ENCODE peak calls at places on chromosomes 13 and 19, in five cellular contexts. One of them, this sample, is unnamed. For H3K36me3, the result is how much of the 10 kb centered on the place peaks cover.

GRCh38 chr19:33397536-33398360 is 24.2 kb downstream of the CEBPG start:
- DNase-seq in aorta: peak
- DNase-seq in HCT116: no peak
- DNase-seq in GM23248: no peak
- DNase-seq in tibial nerve: no peak
- DNase-seq in this sample: no peak

GRCh38 chr19:37905936-37906867 is at the start of gene WDR87:
- DNase-seq in aorta: peak
- DNase-seq in HCT116: no peak
- DNase-seq in GM23248: peak
- DNase-seq in tibial nerve: no peak
- DNase-seq in this sample: peak

GRCh38 chr19:39475748-39476147 is 4.9 kb upstream of the TIMM50 start:
- DNase-seq in aorta: no peak
- DNase-seq in HCT116: no peak
- DNase-seq in GM23248: no peak
- DNase-seq in tibial nerve: no peak
- DNase-seq in this sample: no peak

GRCh38 chr13:102240110-102240509 is 161.7 kb downstream of the FGF14 start:
- DNase-seq in aorta: no peak
- DNase-seq in HCT116: no peak
- DNase-seq in GM23248: no peak
- DNase-seq in tibial nerve: no peak
- DNase-seq in this sample: no peak

GRCh38 chr19:31054430-31054829 is 294.8 kb downstream of the TSHZ3 start:
- DNase-seq in aorta: peak
- DNase-seq in HCT116: no peak
- DNase-seq in GM23248: peak
- DNase-seq in tibial nerve: no peak
- DNase-seq in this sample: peak

GRCh38 chr13:21898990-21899389 is 228.1 kb downstream of the FGF9 start:
- DNase-seq in aorta: no peak
- DNase-seq in HCT116: no peak
- DNase-seq in GM23248: no peak
- DNase-seq in tibial nerve: no peak
- DNase-seq in this sample: no peak

GRCh38 chr19:54183431-54183830 is 5.9 kb downstream of the MBOAT7 start:
- DNase-seq in aorta: no peak
- DNase-seq in HCT116: no peak
- DNase-seq in GM23248: no peak
- DNase-seq in tibial nerve: no peak
- DNase-seq in this sample: no peak

GRCh38 chr19:41420101-41420880 is 6.9 kb downstream of the B3GNT8 start:
- DNase-seq in aorta: no peak
- DNase-seq in HCT116: no peak
- DNase-seq in GM23248: no peak
- DNase-seq in tibial nerve: no peak
- DNase-seq in this sample: no peak

GRCh38 chr13:77460195-77460594 is 75.3 kb upstream of the SCEL start:
- DNase-seq in aorta: peak
- DNase-seq in HCT116: no peak
- DNase-seq in GM23248: no peak
- DNase-seq in tibial nerve: peak
- DNase-seq in this sample: no peak

GRCh38 chr13:110886475-110887241 is 28.2 kb downstream of the ANKRD10 start:
- DNase-seq in aorta: no peak
- DNase-seq in HCT116: no peak
- DNase-seq in GM23248: no peak
- DNase-seq in tibial nerve: no peak
- DNase-seq in this sample: no peak

GRCh38 chr13:38308736-38309135 is 40.9 kb upstream of the UFM1 start:
- DNase-seq in aorta: no peak
- DNase-seq in HCT116: no peak
- DNase-seq in GM23248: peak
- DNase-seq in tibial nerve: no peak
- DNase-seq in this sample: no peak

GRCh38 chr13:83881031-83881727 is 1.1 kb downstream of the SLITRK1 start:
- DNase-seq in aorta: no peak
- DNase-seq in HCT116: no peak
- DNase-seq in GM23248: no peak
- DNase-seq in tibial nerve: no peak
- DNase-seq in this sample: no peak

GRCh38 chr13:74129500-74130144 is 4.6 kb downstream of the KLF12 start:
- DNase-seq in aorta: no peak
- DNase-seq in HCT116: no peak
- DNase-seq in GM23248: peak
- DNase-seq in tibial nerve: no peak
- DNase-seq in this sample: no peak

GRCh38 chr13:75415720-75416119 is 66.2 kb downstream of the TBC1D4 start:
- DNase-seq in aorta: no peak
- DNase-seq in HCT116: no peak
- DNase-seq in GM23248: peak
- DNase-seq in tibial nerve: no peak
- DNase-seq in this sample: no peak

GRCh38 chr19:28486934-28487333 is 726.0 kb downstream of the UQCRFS1 start:
- DNase-seq in aorta: no peak
- DNase-seq in HCT116: no peak
- DNase-seq in GM23248: no peak
- DNase-seq in tibial nerve: no peak
- DNase-seq in this sample: no peak

GRCh38 chr19:17322854-17323253 is 11.8 kb downstream of the ANO8 start:
- DNase-seq in aorta: no peak
- DNase-seq in HCT116: no peak
- DNase-seq in GM23248: no peak
- DNase-seq in tibial nerve: no peak
- DNase-seq in this sample: no peak

GRCh38 chr13:51324714-51325440 is 14.6 kb upstream of the SERPINE3 start:
- DNase-seq in aorta: no peak
- DNase-seq in HCT116: no peak
- DNase-seq in GM23248: no peak
- DNase-seq in tibial nerve: no peak
- DNase-seq in this sample: no peak

GRCh38 chr19:30065680-30066606 is 123.9 kb downstream of the URI1 start:
- DNase-seq in aorta: no peak
- DNase-seq in HCT116: no peak
- DNase-seq in GM23248: no peak
- DNase-seq in tibial nerve: no peak
- DNase-seq in this sample: no peak

GRCh38 chr19:5976768-5977167 is 1.2 kb downstream of the RANBP3 start:
- DNase-seq in aorta: no peak
- DNase-seq in HCT116: no peak
- DNase-seq in GM23248: no peak
- DNase-seq in tibial nerve: no peak
- DNase-seq in this sample: no peak

GRCh38 chr13:113875829-113876228 is 12.0 kb upstream of the GAS6 start:
- DNase-seq in aorta: no peak
- DNase-seq in HCT116: no peak
- DNase-seq in GM23248: peak
- DNase-seq in tibial nerve: no peak
- DNase-seq in this sample: no peak

GRCh38 chr13:69912576-69913074 is 195.0 kb upstream of the ATXN8OS start:
- DNase-seq in aorta: no peak
- DNase-seq in HCT116: no peak
- DNase-seq in GM23248: no peak
- DNase-seq in tibial nerve: no peak
- DNase-seq in this sample: no peak

DNA sequence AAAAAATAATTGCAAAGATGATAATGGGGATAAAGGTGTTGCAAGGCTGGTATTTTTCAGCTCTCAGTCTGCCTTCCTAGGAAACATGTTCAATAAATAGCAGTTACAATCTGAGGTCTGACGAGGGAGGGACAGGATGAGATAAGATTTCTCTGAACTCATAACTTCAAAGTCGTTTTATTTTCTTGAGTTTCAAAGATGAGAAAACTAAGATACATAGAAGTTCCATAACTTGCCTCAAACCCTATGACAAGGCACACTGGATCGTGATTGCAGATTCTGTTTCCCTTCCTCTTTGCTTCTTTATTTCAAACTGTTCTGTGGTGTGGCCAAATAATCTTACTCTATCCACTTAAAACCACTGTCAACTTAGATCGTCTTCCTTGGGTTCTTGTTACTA is 327.2 kb downstream of the GPC5 start:
- DNase-seq in aorta: no peak
- DNase-seq in HCT116: no peak
- DNase-seq in GM23248: no peak
- DNase-seq in tibial nerve: no peak
- DNase-seq in this sample: no peak
- H3K4me3 ChIP-seq in aorta: no peak
- H3K4me3 ChIP-seq in HCT116: no peak
- H3K4me3 ChIP-seq in GM23248: no peak
- H3K4me3 ChIP-seq in tibial nerve: no peak
- H3K4me3 ChIP-seq in this sample: no peak

DNA sequence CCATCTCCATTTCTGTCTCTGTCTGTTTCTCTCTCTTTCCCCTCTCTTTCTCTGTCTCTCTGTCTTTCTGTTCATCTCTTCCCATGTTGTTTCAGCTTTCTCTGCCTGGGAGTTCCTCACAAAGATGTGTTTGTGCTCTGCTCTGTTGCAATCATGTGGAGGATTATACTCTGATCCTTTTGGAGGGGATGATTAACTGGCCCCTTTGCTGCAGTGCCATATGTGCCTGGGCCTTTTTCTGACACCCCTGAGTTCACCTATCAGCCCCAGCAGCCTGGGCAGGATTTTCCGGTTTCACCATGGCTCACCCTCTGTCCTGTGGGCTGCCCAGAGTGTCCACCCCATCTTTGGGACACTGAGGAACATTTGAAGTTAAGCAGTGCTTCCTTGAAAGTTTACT is 9.0 kb upstream of the TEX26 start:
- DNase-seq in aorta: no peak
- DNase-seq in HCT116: no peak
- DNase-seq in GM23248: no peak
- DNase-seq in tibial nerve: no peak
- DNase-seq in this sample: no peak
- H3K36me3 ChIP-seq in aorta: under half
- H3K36me3 ChIP-seq in HCT116: under half
- H3K36me3 ChIP-seq in GM23248: half or more
- H3K36me3 ChIP-seq in tibial nerve: under half
- H3K36me3 ChIP-seq in this sample: under half

GRCh38 chr19:3098515-3099346 is 4.6 kb downstream of the GNA11 start:
- DNase-seq in aorta: peak
- DNase-seq in HCT116: no peak
- DNase-seq in GM23248: peak
- DNase-seq in tibial nerve: no peak
- DNase-seq in this sample: no peak
- H3K4me3 ChIP-seq in aorta: no peak
- H3K4me3 ChIP-seq in HCT116: no peak
- H3K4me3 ChIP-seq in GM23248: peak
- H3K4me3 ChIP-seq in tibial nerve: peak
- H3K4me3 ChIP-seq in this sample: no peak

GRCh38 chr19:57419439-57419838 is 8.5 kb downstream of the ZNF17 start:
- DNase-seq in aorta: no peak
- DNase-seq in HCT116: no peak
- DNase-seq in GM23248: no peak
- DNase-seq in tibial nerve: no peak
- DNase-seq in this sample: no peak
- H3K36me3 ChIP-seq in aorta: under half
- H3K36me3 ChIP-seq in HCT116: under half
- H3K36me3 ChIP-seq in GM23248: under half
- H3K36me3 ChIP-seq in tibial nerve: under half
- H3K36me3 ChIP-seq in this sample: under half

GRCh38 chr19:11989112-11989456 is 24.2 kb downstream of the ZNF763 start:
- DNase-seq in aorta: no peak
- DNase-seq in HCT116: no peak
- DNase-seq in GM23248: no peak
- DNase-seq in tibial nerve: no peak
- DNase-seq in this sample: no peak
- H3K4me3 ChIP-seq in aorta: no peak
- H3K4me3 ChIP-seq in HCT116: no peak
- H3K4me3 ChIP-seq in GM23248: no peak
- H3K4me3 ChIP-seq in tibial nerve: no peak
- H3K4me3 ChIP-seq in this sample: no peak

DNA sequence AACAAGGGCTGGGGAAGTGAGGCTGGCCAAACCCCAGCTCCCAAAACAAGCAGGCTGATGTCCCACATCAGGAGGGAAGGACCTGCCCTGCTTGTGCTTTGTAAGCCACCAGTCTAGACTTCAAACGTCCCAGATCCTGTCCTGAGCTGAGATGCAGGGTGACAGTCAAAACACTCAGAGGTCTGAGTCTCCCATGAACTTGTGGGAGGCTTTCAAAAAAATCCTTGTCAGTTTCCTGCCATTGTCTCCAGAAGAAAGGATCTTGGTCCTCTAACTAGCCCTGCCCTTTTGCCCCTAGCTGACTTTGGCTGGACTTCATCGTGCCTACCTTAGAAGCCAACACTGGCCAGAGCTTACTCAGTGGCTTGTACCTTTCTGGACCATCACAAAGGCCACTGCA is 43.3 kb downstream of the DZIP1 start:
- DNase-seq in aorta: no peak
- DNase-seq in HCT116: no peak
- DNase-seq in GM23248: no peak
- DNase-seq in tibial nerve: no peak
- DNase-seq in this sample: no peak
- H3K36me3 ChIP-seq in aorta: under half
- H3K36me3 ChIP-seq in HCT116: under half
- H3K36me3 ChIP-seq in GM23248: under half
- H3K36me3 ChIP-seq in tibial nerve: under half
- H3K36me3 ChIP-seq in this sample: under half

DNA sequence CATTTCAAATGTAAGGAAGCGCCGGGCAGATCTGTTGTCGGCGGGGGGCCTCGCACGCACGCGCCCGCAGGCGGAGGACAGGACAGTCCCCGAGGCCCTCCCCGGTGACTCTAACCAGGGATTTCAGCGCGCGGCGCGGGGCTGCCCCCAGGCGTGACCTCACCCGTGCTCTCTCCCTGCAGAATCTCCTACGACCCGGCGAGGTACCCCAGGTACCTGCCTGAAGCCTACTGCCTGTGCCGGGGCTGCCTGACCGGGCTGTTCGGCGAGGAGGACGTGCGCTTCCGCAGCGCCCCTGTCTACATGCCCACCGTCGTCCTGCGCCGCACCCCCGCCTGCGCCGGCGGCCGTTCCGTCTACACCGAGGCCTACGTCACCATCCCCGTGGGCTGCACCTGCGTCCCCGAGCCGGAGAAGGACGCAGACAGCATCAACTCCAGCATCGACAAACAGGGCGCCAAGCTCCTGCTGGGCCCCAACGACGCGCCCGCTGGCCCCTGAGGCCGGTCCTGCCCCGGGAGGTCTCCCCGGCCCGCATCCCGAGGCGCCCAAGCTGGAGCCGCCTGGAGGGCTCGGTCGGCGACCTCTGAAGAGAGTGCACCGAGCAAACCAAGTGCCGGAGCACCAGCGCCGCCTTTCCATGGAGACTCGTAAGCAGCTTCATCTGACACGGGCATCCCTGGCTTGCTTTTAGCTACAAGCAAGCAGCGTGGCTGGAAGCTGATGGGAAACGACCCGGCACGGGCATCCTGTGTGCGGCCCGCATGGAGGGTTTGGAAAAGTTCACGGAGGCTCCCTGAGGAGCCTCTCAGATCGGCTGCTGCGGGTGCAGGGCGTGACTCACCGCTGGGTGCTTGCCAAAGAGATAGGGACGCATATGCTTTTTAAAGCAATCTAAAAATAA is 18.2 kb downstream of the IL17D start:
- DNase-seq in aorta: peak
- DNase-seq in HCT116: no peak
- DNase-seq in GM23248: peak
- DNase-seq in tibial nerve: peak
- DNase-seq in this sample: no peak
- H3K4me3 ChIP-seq in aorta: no peak
- H3K4me3 ChIP-seq in HCT116: peak
- H3K4me3 ChIP-seq in GM23248: peak
- H3K4me3 ChIP-seq in tibial nerve: peak
- H3K4me3 ChIP-seq in this sample: peak